ENCODE peak calls at places on chromosome 6, in six cellular contexts. B is AG04450, R is GM12878, C is heart right ventricle, J is psoas muscle, T is neural progenitor cell. A is an unnamed sample.

GRCh38 chr6:89984926-89985743 is 90.9 kb downstream of the GJA10 start:
- DNase-seq in R (no peak), J (peak; percentile 64), B (no peak), C (peak; percentile 93), T (peak; percentile 43), A (peak; percentile 25)

GRCh38 chr6:159762681-159763293 is 942 bp downstream of the ACAT2 start:
- DNase-seq in B (no peak), R (no peak), T (peak; percentile 28), J (no peak), C (peak; percentile 19), A (no peak)

GRCh38 chr6:69216127-69216526 is 580.7 kb downstream of the LMBRD1 start:
- DNase-seq in R (no peak), C (no peak), J (no peak), B (no peak), T (no peak), A (no peak)

GRCh38 chr6:106360989-106361430 is 493 bp downstream of the CRYBG1 start:
- DNase-seq in B (no peak), T (peak; percentile 44), C (no peak), J (peak; percentile 12), R (no peak), A (no peak)

GRCh38 chr6:10300071-10300470 is 114.8 kb downstream of the TFAP2A start:
- DNase-seq in B (no peak), J (no peak), R (no peak), C (no peak), T (no peak), A (no peak)

GRCh38 chr6:159421586-159421985 is 252.4 kb downstream of the FNDC1 start:
- DNase-seq in T (no peak), B (no peak), C (no peak), R (no peak), J (no peak), A (no peak)

GRCh38 chr6:20403766-20404640 is 2.3 kb downstream of the E2F3 start:
- DNase-seq in J (peak; percentile 21), C (peak; percentile 51), B (no peak), R (no peak), T (peak; percentile 73), A (no peak)

GRCh38 chr6:167210375-167211295 is 52.9 kb upstream of the GPR31 start:
- DNase-seq in C (peak; percentile 11), J (no peak), R (no peak), B (no peak), T (no peak), A (no peak)

GRCh38 chr6:38443341-38443740 is 196.4 kb downstream of the BTBD9 start:
- DNase-seq in B (no peak), J (no peak), R (no peak), C (no peak), T (no peak), A (no peak)

GRCh38 chr6:2665169-2666070 is 85.3 kb downstream of the MYLK4 start:
- DNase-seq in T (no peak), R (no peak), C (no peak), B (no peak), J (no peak), A (no peak)

GRCh38 chr6:8268156-8268555 is 165.8 kb upstream of the EEF1E1 start:
- DNase-seq in B (no peak), J (no peak), T (no peak), R (no peak), C (no peak), A (no peak)

GRCh38 chr6:80633412-80633811 is 526.9 kb downstream of the BCKDHB start:
- DNase-seq in C (no peak), J (no peak), R (no peak), T (no peak), B (no peak), A (no peak)

GRCh38 chr6:116876635-116877611 is at the start of gene RFX6:
- DNase-seq in R (no peak), J (no peak), C (no peak), T (peak; percentile 72), B (no peak), A (no peak)

GRCh38 chr6:157343732-157344131 is 20.4 kb upstream of the TMEM242 start:
- DNase-seq in J (no peak), T (no peak), C (no peak), B (no peak), R (no peak), A (no peak)

GRCh38 chr6:36131517-36132220 is 1.4 kb downstream of the MAPK13 start:
- DNase-seq in B (peak; percentile 15), R (peak; percentile 92), C (no peak), T (no peak), J (peak; percentile 39), A (no peak)

GRCh38 chr6:111737065-111737521 is 131.4 kb upstream of the TRAF3IP2 start:
- DNase-seq in B (no peak), T (no peak), R (no peak), J (no peak), C (no peak), A (peak; percentile 16)

GRCh38 chr6:170149681-170150589 is 140.9 kb downstream of the DLL1 start:
- DNase-seq in R (no peak), J (no peak), B (no peak), C (no peak), T (no peak), A (no peak)

GRCh38 chr6:167650730-167651129 is 176.0 kb upstream of the AFDN start:
- DNase-seq in R (no peak), B (no peak), J (no peak), T (no peak), C (no peak), A (no peak)

GRCh38 chr6:85684125-85684808 is 41.6 kb upstream of the SYNCRIP start:
- DNase-seq in C (no peak), T (no peak), R (no peak), J (no peak), B (no peak), A (no peak)

GRCh38 chr6:87199787-87200186 is 44.4 kb downstream of the ZNF292 start:
- DNase-seq in J (no peak), C (peak; percentile 46), B (no peak), R (no peak), T (peak; percentile 25), A (no peak)

GRCh38 chr6:43347021-43347420 is 22.4 kb downstream of the ZNF318 start:
- DNase-seq in R (no peak), J (no peak), C (no peak), T (no peak), B (no peak), A (no peak)
- H3K4me3 ChIP-seq in R (no peak overlapping the region), J (no peak overlapping the region), C (no peak overlapping the region), T (no peak overlapping the region), B (no peak overlapping the region), A (no peak overlapping the region)

DNA sequence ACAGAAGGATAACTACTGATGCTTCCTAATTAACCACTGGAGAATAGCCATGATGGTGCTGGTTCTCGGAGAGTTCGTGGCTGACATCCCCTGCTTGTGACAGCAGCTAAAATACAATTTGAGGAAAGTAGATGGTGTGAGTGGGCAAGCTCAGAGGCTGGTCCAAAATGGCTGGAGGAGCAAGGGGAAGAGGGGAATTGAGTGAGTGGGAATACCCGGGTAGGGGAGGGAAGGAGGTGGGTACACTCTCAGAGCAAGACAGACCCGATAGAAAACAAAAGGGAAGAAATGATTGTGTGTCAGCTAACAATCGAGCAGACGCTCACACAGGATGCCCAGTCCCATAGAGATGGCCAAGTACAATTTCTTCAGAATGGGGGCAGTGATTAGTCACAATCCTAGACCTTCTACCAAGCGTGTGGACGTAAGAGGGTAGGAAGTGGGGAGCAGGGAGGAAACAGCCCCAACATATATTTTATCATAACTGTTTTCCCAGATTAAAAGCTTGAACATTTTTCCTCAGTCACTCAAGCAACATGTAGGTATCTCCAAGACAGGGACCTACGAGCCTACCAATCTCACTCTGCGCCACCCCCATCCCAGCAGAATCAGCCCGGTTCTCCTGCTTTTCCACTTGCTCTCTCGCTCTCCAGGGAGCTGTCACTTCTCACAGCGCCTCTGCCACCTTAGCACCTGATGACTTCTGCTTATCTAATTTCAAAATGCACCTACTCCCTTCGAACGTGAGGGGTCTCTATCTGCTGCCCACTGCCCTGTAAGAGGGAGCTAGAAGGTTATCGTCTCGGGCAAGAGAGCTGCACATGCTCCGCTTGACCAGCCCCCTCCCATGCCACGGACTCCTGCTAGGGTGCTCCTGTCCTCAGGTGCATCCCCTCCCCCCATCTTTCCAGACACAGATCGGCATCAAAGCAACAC is 26.2 kb downstream of the RIPOR2 start:
- DNase-seq in T (no peak), C (no peak), B (no peak), R (no peak), J (no peak), A (no peak)
- H3K4me3 ChIP-seq in T (peak overlapping the region; percentile 85), C (peak overlapping the region; percentile 72), B (peak overlapping the region; percentile 72), R (peak overlapping the region; percentile 86), J (peak overlapping the region; percentile 82), A (peak overlapping the region; percentile 77)

GRCh38 chr6:621916-622315 is 35.0 kb downstream of the HUS1B start:
- DNase-seq in R (no peak), J (no peak), C (no peak), T (no peak), B (no peak), A (no peak)
- H3K4me3 ChIP-seq in R (no peak overlapping the region), J (no peak overlapping the region), C (no peak overlapping the region), T (no peak overlapping the region), B (no peak overlapping the region), A (no peak overlapping the region)

DNA sequence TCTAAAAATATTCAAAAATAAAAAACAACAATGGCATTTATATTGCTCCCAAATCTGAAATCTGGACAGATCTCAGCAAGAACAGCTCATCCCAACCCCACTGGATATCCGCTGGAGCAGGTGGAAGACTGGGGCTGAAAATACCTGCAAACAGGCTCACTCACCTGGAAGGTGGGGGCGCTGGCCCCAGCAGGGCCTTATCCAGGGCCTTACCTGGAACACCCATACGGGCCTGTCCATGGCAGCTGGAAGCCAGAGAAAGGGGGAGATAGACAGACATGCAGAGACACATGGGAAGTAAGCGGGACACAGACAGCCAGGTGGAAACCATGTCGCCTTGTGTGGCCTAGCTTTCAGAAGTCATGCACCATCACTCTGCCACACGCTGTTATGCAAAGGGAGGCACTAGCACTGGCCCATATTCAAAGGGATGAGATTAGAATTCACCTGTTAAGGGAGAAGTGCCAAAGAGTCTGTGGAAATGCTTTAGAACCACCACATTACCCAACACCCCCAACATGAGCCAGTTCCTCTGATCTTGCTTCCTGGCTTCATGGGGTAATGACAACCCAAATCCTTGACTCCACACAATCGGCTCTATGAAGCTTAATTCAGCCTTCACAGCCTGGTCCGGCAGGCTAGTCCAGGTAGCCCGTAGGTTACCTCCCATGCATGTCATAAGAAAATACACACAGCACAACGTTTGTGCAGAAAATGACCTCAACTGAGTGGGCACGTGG is 99.0 kb upstream of the CDYL start:
- DNase-seq in R (no peak), C (no peak), B (no peak), T (no peak), J (no peak), A (no peak)
- H3K4me3 ChIP-seq in R (no peak overlapping the region), C (no peak overlapping the region), B (no peak overlapping the region), T (no peak overlapping the region), J (no peak overlapping the region), A (no peak overlapping the region)

DNA sequence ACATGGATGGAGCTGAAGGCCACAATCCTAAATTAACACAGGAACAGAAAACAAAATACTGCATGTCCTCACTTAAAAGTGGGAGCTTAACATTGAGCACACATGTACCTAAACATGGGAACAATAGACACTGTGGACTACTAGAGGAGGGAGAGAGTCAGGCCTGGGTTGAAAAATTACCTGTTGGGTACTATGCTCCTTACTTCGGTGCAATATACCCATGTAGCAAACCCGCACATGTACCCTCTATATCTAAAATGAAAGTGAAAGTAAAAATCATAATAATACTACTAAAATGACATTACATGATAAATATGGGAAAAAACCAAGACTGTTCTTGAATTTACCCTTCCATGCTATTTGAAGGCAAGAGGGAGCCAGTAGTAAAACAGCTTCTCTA is 1273.8 kb upstream of the ADGRB3 start:
- DNase-seq in B (no peak), C (no peak), T (no peak), R (no peak), J (no peak), A (no peak)
- H3K4me3 ChIP-seq in B (no peak overlapping the region), C (no peak overlapping the region), T (no peak overlapping the region), R (no peak overlapping the region), J (no peak overlapping the region), A (no peak overlapping the region)

GRCh38 chr6:101391772-101392560 is 1.5 kb upstream of the GRIK2 start:
- DNase-seq in J (no peak), B (no peak), C (no peak), T (peak; percentile 40), R (no peak), A (no peak)
- H3K4me3 ChIP-seq in J (no peak overlapping the region), B (peak overlapping the region; percentile 69), C (no peak overlapping the region), T (peak overlapping the region; percentile 56), R (no peak overlapping the region), A (peak overlapping the region; percentile 91)

A was measured in BJ.